ENCODE peak calls at places on chromosomes 13 and 19, in five cellular contexts. M is sigmoid colon, J is transverse colon, T is suprapubic skin, P is spleen. U is an unnamed sample.
A peak's percentile ranks its signal among the peaks of the same experiment; 100 is the strongest.

GRCh38 chr19:17260842-17261325 is 3.7 kb downstream of the USHBP1 start:
- DNase-seq in M (peak; percentile 89), J (peak; percentile 91), T (no peak), P (peak; percentile 97), U (peak; percentile 86)

GRCh38 chr19:6076675-6077463 is 33.4 kb downstream of the RFX2 start:
- DNase-seq in M (peak; percentile 82), J (no peak), T (peak; percentile 84), P (no peak), U (no peak)

GRCh38 chr13:21344662-21345176 is 114.4 kb downstream of the ZDHHC20 start:
- DNase-seq in M (no peak), J (no peak), T (no peak), P (no peak), U (no peak)

GRCh38 chr19:14413765-14414171 is 5.4 kb downstream of the DDX39A start:
- DNase-seq in M (no peak), J (no peak), T (no peak), P (no peak), U (no peak)

GRCh38 chr19:34712606-34713261 is 21.3 kb upstream of the ZNF181 start:
- DNase-seq in M (no peak), J (peak; percentile 50), T (no peak), P (no peak), U (no peak)

GRCh38 chr13:22800726-22801401 is 379.9 kb upstream of the SGCG start:
- DNase-seq in M (peak; percentile 68), J (peak; percentile 21), T (no peak), P (no peak), U (peak; percentile 21)

GRCh38 chr13:109146912-109147624 is 517.7 kb downstream of the MYO16 start:
- DNase-seq in M (no peak), J (no peak), T (no peak), P (no peak), U (no peak)

GRCh38 chr13:19634129-19634740 is 776 bp downstream of the MPHOSPH8 start:
- DNase-seq in M (peak; percentile 74), J (peak; percentile 28), T (no peak), P (no peak), U (peak; percentile 23)

GRCh38 chr13:28494861-28495585 is at the start of gene FLT1:
- DNase-seq in M (no peak), J (no peak), T (no peak), P (peak; percentile 85), U (no peak)

GRCh38 chr13:32037471-32037870 is 5.9 kb downstream of the FRY start:
- DNase-seq in M (no peak), J (no peak), T (no peak), P (no peak), U (no peak)

GRCh38 chr13:92175330-92175729 is 776.9 kb downstream of the GPC5 start:
- DNase-seq in M (no peak), J (no peak), T (no peak), P (no peak), U (no peak)

GRCh38 chr19:34676697-34677385 is at the start of gene SCGB2B2:
- DNase-seq in M (no peak), J (no peak), T (peak; percentile 91), P (peak; percentile 82), U (no peak)

GRCh38 chr13:113077953-113078894 is 27.4 kb upstream of the F7 start:
- DNase-seq in M (peak; percentile 61), J (no peak), T (peak; percentile 76), P (peak; percentile 62), U (no peak)

GRCh38 chr19:22526661-22527272 is 104.6 kb upstream of the ZNF98 start:
- DNase-seq in M (no peak), J (no peak), T (no peak), P (no peak), U (no peak)

GRCh38 chr19:3441986-3442329 is 38.4 kb downstream of the SMIM24 start:
- DNase-seq in M (peak; percentile 63), J (no peak), T (no peak), P (no peak), U (no peak)

GRCh38 chr19:3441089-3441985 is 39.0 kb downstream of the SMIM24 start:
- DNase-seq in M (peak; percentile 66), J (no peak), T (no peak), P (no peak), U (no peak)

GRCh38 chr19:3444695-3445234 is 35.6 kb downstream of the SMIM24 start:
- DNase-seq in M (no peak), J (no peak), T (no peak), P (no peak), U (no peak)

GRCh38 chr19:3442487-3443071 is 37.7 kb downstream of the SMIM24 start:
- DNase-seq in M (no peak), J (no peak), T (no peak), P (no peak), U (no peak)

DNA sequence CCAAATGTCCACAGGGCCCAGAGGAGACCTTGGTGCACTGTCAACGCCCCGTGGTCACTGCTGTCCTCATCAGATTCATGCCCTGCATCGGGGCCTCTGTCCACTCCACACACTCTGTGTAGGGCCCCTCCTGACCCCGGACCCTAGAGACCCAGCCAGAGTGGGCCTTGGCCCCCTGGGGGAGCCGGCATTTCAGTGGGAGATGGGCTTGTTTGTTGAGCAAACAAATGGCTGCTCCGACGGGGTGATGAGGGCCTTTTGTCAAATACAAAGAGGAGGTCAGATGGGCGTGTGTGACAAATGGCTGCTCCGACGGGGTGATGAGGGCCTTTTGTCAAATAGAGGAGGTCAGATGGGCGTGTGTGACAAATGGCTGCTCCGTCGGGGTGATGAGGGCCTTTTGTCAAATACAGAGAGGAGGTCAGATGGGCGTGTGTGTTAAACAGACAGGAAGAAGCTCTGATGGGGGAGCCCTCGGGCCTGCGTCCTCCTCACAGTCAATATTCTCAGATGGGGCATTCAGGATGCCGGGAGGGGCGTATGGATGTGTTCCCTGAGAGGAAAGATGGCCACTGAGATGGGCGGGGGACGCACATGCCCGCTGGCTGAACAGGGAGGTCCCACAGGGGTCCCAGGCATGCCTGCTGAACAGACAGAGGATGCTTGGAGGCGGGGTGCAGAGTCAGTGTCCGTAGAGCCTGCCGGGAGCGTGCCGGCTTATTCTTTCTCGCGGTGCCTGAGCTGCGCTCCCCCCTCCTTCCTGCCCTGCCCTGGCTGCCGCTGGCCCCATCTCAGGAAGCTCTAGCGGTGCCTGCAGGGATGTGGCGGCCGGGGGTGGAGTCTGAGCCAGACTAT is 36.3 kb downstream of the SMIM24 start:
- DNase-seq in M (no peak), J (no peak), T (no peak), P (peak; percentile 85), U (no peak)
- TF ChIP-seq POLR2AphosphoS5 in M (no peak), J (no peak), T (no peak), P (peak; percentile 84), U (no peak)

GRCh38 chr19:11198175-11198534 is 810 bp upstream of the KANK2 start:
- DNase-seq in M (no peak), J (no peak), T (no peak), P (no peak), U (no peak)
- H3K27ac ChIP-seq in M (peak overlapping the region; percentile 95), J (peak overlapping the region; percentile 96), T (peak overlapping the region; percentile 83), P (peak overlapping the region; percentile 87), U (peak overlapping the region; percentile 96)

GRCh38 chr19:821976-822773 is 420 bp upstream of the PLPPR3 start:
- DNase-seq in M (no peak), J (no peak), T (no peak), P (no peak), U (no peak)
- TF ChIP-seq POLR2A in M (no peak), J (no peak), T (no peak), P (no peak), U (no peak)

GRCh38 chr19:10395853-10396355 is 7.4 kb downstream of the CDC37 start:
- DNase-seq in M (no peak), J (no peak), T (no peak), P (no peak), U (no peak)
- TF ChIP-seq POLR2AphosphoS5 in M (no peak), J (no peak), T (no peak), P (peak; percentile 30), U (no peak)

GRCh38 chr19:49338691-49339363 is 3.6 kb downstream of the CD37 start:
- DNase-seq in M (peak; percentile 91), J (peak; percentile 90), T (peak; percentile 92), P (peak; percentile 84), U (peak; percentile 85)
- H3K27ac ChIP-seq in M (peak overlapping the region; percentile 73), J (peak overlapping the region; percentile 90), T (peak overlapping the region; percentile 84), P (peak overlapping the region; percentile 89), U (peak overlapping the region; percentile 93)

DNA sequence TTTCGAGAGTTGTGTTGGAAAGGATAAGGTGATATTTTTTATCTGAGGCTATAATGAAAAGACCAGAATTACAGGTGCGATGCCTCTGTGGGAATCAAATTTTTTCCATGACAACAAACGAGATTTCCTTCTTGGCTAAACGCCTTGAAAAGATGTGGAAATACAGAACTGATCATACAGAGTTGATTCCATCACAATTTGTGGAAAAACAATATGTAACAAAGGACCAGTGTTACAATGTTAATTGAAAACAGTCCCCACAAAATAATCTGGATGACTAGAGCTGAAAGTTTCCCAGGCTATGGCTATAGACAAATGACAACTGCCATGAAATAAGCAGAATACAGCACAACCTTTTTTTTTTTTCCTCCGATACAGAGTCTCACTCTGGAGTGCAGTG is 628.9 kb downstream of the DIAPH3 start:
- DNase-seq in M (no peak), J (no peak), T (no peak), P (no peak), U (no peak)
- TF ChIP-seq POLR2A in M (no peak), J (no peak), T (no peak), P (no peak), U (no peak)

GRCh38 chr13:30114586-30115256 is 192.6 kb downstream of the KATNAL1 start:
- DNase-seq in M (peak; percentile 94), J (peak; percentile 95), T (peak; percentile 94), P (peak; percentile 98), U (peak; percentile 85)
- TF ChIP-seq POLR2AphosphoS5 in M (peak; percentile 39), J (peak; percentile 78), T (no peak), P (peak; percentile 78), U (no peak)

U was measured in breast epithelium.